ENCODE peak calls at places on chromosomes 7 and 10, in five cellular contexts. One of them, this sample, is unnamed.

GRCh38 chr10:3806603-3807002 is 21.6 kb upstream of the KLF6 start:
- DNase-seq in neural progenitor cell: no peak
- DNase-seq in effector memory CD4-positive, alpha-beta T cell: peak
- DNase-seq in EH: peak
- DNase-seq in GM20000: no peak
- DNase-seq in this sample: peak

GRCh38 chr10:35933940-35934636 is 292.0 kb upstream of the FZD8 start:
- DNase-seq in neural progenitor cell: no peak
- DNase-seq in effector memory CD4-positive, alpha-beta T cell: no peak
- DNase-seq in EH: no peak
- DNase-seq in GM20000: no peak
- DNase-seq in this sample: no peak

GRCh38 chr7:16416289-16417282 is 4.8 kb downstream of the CRPPA start:
- DNase-seq in neural progenitor cell: no peak
- DNase-seq in effector memory CD4-positive, alpha-beta T cell: no peak
- DNase-seq in EH: peak
- DNase-seq in GM20000: no peak
- DNase-seq in this sample: peak

GRCh38 chr7:20798694-20799121 is 12.0 kb upstream of the SP8 start:
- DNase-seq in neural progenitor cell: peak
- DNase-seq in effector memory CD4-positive, alpha-beta T cell: no peak
- DNase-seq in EH: no peak
- DNase-seq in GM20000: no peak
- DNase-seq in this sample: no peak

GRCh38 chr7:28973591-28973990 is 15.5 kb upstream of the TRIL start:
- DNase-seq in neural progenitor cell: no peak
- DNase-seq in effector memory CD4-positive, alpha-beta T cell: no peak
- DNase-seq in EH: no peak
- DNase-seq in GM20000: no peak
- DNase-seq in this sample: no peak

GRCh38 chr7:112665709-112666108 is 124.5 kb downstream of the TMEM168 start:
- DNase-seq in neural progenitor cell: peak
- DNase-seq in effector memory CD4-positive, alpha-beta T cell: no peak
- DNase-seq in EH: peak
- DNase-seq in GM20000: no peak
- DNase-seq in this sample: peak

GRCh38 chr10:24723788-24724380 is at the start of gene ARHGAP21:
- DNase-seq in neural progenitor cell: peak
- DNase-seq in effector memory CD4-positive, alpha-beta T cell: no peak
- DNase-seq in EH: peak
- DNase-seq in GM20000: peak
- DNase-seq in this sample: peak

GRCh38 chr10:12594448-12594944 is 245.1 kb downstream of the CAMK1D start:
- DNase-seq in neural progenitor cell: no peak
- DNase-seq in effector memory CD4-positive, alpha-beta T cell: peak
- DNase-seq in EH: no peak
- DNase-seq in GM20000: no peak
- DNase-seq in this sample: no peak

This sample was measured in amniotic epithelial cell.